ENCODE peak calls at places on chromosomes 12 and 14, in eight cellular contexts. O is GM12864, W is psoas muscle, P is epithelial cell of esophagus, N is cardiac muscle cell, Q is esophagus squamous epithelium, B is A549, E is sigmoid colon. I is an unnamed sample.

GRCh38 chr14:65352964-65353530 is 59.5 kb upstream of the FUT8 start:
- DNase-seq in P (peak), B (peak), O (no peak), E (no peak), W (no peak), N (no peak), Q (no peak), I (no peak)

GRCh38 chr14:72451081-72451972 is 442.6 kb downstream of the DPF3 start:
- DNase-seq in P (peak), Q (no peak), N (no peak), B (no peak), E (no peak), W (no peak), O (peak), I (no peak)

GRCh38 chr14:75234173-75234855 is 44.3 kb upstream of the FOS start:
- DNase-seq in W (peak), P (peak), O (no peak), E (peak), Q (no peak), B (peak), N (peak), I (no peak)

GRCh38 chr14:68596701-68597100 is 196.2 kb downstream of the ZFP36L1 start:
- DNase-seq in N (no peak), W (peak), E (no peak), P (no peak), O (no peak), Q (no peak), B (no peak), I (no peak)

GRCh38 chr12:46164186-46164585 is 104.7 kb downstream of the SLC38A1 start:
- DNase-seq in N (no peak), Q (no peak), W (no peak), O (no peak), B (no peak), E (no peak), P (peak), I (no peak)

GRCh38 chr12:42213023-42213422 is 25.0 kb downstream of the YAF2 start:
- DNase-seq in P (peak), E (no peak), W (no peak), B (no peak), Q (no peak), N (no peak), O (no peak), I (no peak)

GRCh38 chr12:110733857-110734373 is 8.8 kb downstream of the PPP1CC start:
- DNase-seq in N (no peak), O (no peak), W (no peak), Q (no peak), P (no peak), E (no peak), B (no peak), I (no peak)

GRCh38 chr12:50765325-50765911 is 1.5 kb downstream of the ATF1 start:
- DNase-seq in P (peak), E (no peak), B (peak), W (no peak), Q (no peak), N (peak), O (peak), I (no peak)

GRCh38 chr14:88695873-88696272 is 96.9 kb downstream of the EML5 start:
- DNase-seq in Q (no peak), N (peak), B (no peak), O (no peak), E (no peak), P (peak), W (no peak), I (no peak)

GRCh38 chr12:12461281-12461922 is 101.3 kb downstream of the DUSP16 start:
- DNase-seq in P (no peak), N (no peak), O (no peak), Q (no peak), B (no peak), E (no peak), W (no peak), I (no peak)

GRCh38 chr14:80792756-80793155 is 148.8 kb downstream of the CEP128 start:
- DNase-seq in P (no peak), O (no peak), E (no peak), B (no peak), Q (no peak), N (no peak), W (no peak), I (no peak)

GRCh38 chr12:121334513-121335343 is 17.5 kb downstream of the ANAPC5 start:
- DNase-seq in N (peak), W (no peak), B (peak), P (peak), E (no peak), O (peak), Q (no peak), I (no peak)

GRCh38 chr14:103905861-103906456 is 22.3 kb upstream of the TDRD9 start:
- DNase-seq in W (no peak), E (no peak), Q (no peak), O (no peak), P (no peak), B (no peak), N (no peak), I (no peak)

GRCh38 chr12:4855121-4855924 is 54.4 kb upstream of the KCNA1 start:
- DNase-seq in W (peak), E (peak), Q (no peak), P (peak), B (peak), N (peak), O (peak), I (peak)

GRCh38 chr12:42266579-42267230 is 28.7 kb upstream of the YAF2 start:
- DNase-seq in Q (no peak), O (no peak), P (no peak), B (no peak), N (no peak), W (no peak), E (no peak), I (no peak)

GRCh38 chr12:111616177-111616623 is 17.1 kb upstream of the ATXN2 start:
- DNase-seq in N (peak), E (no peak), O (no peak), B (no peak), W (no peak), P (no peak), Q (no peak), I (no peak)

GRCh38 chr12:121344506-121344905 is 7.7 kb downstream of the ANAPC5 start:
- DNase-seq in W (no peak), P (no peak), N (no peak), E (no peak), B (no peak), Q (no peak), O (no peak), I (no peak)

GRCh38 chr12:59452259-59452658 is 143.6 kb upstream of the SLC16A7 start:
- DNase-seq in E (no peak), P (peak), N (peak), W (no peak), Q (no peak), B (no peak), O (no peak), I (no peak)

GRCh38 chr12:89166525-89166934 is 185.8 kb downstream of the DUSP6 start:
- DNase-seq in P (no peak), B (peak), E (no peak), O (peak), N (peak), Q (no peak), W (no peak), I (no peak)

GRCh38 chr12:68455676-68456345 is 123.6 kb upstream of the MDM1 start:
- DNase-seq in P (no peak), B (no peak), W (no peak), E (no peak), N (peak), O (no peak), Q (no peak), I (no peak)

GRCh38 chr12:98645572-98646067 is 530 bp downstream of the APAF1 start:
- DNase-seq in P (peak), Q (no peak), N (no peak), O (no peak), W (no peak), E (peak), B (peak), I (no peak)

GRCh38 chr12:116591608-116592115 is 32.5 kb downstream of the MAP1LC3B2 start:
- DNase-seq in P (no peak), N (peak), W (no peak), B (no peak), Q (no peak), O (no peak), E (no peak), I (no peak)

GRCh38 chr12:12126551-12126950 is 55.8 kb downstream of the BCL2L14 start:
- DNase-seq in E (no peak), N (no peak), B (no peak), W (no peak), Q (no peak), O (no peak), P (peak), I (no peak)

GRCh38 chr12:130686511-130686981 is 29.6 kb downstream of the RIMBP2 start:
- DNase-seq in E (no peak), N (no peak), W (no peak), P (no peak), B (no peak), O (no peak), Q (no peak), I (no peak)

GRCh38 chr12:23472329-23472971 is 477.0 kb downstream of the SOX5 start:
- DNase-seq in B (no peak), Q (no peak), O (no peak), N (no peak), E (no peak), P (peak), W (no peak), I (no peak)

GRCh38 chr14:54650331-54651017 is 83.5 kb downstream of the SAMD4A start:
- DNase-seq in W (no peak), Q (peak), B (peak), E (peak), O (no peak), N (peak), P (peak), I (no peak)

GRCh38 chr14:45990252-45990651 is 661.3 kb downstream of the RPL10L start:
- DNase-seq in N (no peak), Q (no peak), P (peak), W (no peak), E (no peak), O (no peak), B (peak), I (no peak)

GRCh38 chr14:99029916-99030305 is 242.1 kb downstream of the BCL11B start:
- DNase-seq in O (no peak), B (no peak), W (no peak), P (no peak), N (no peak), Q (no peak), E (no peak), I (no peak)

GRCh38 chr12:13734753-13735152 is 246.6 kb downstream of the GRIN2B start:
- DNase-seq in P (no peak), E (no peak), B (peak), Q (no peak), O (no peak), N (no peak), W (no peak), I (no peak)

GRCh38 chr12:105351523-105351922 is 21.0 kb downstream of the C12orf75 start:
- DNase-seq in E (no peak), N (no peak), O (no peak), Q (no peak), B (no peak), W (no peak), P (no peak), I (no peak)

GRCh38 chr12:1606021-1606622 is 11.7 kb upstream of the FBXL14 start:
- DNase-seq in B (peak), N (peak), O (peak), W (peak), P (peak), Q (no peak), E (peak), I (no peak)

GRCh38 chr14:24057271-24057670 is 5.5 kb downstream of the CARMIL3 start:
- DNase-seq in W (no peak), B (no peak), P (no peak), E (peak), O (no peak), Q (no peak), N (no peak), I (no peak)

GRCh38 chr14:67987596-67987995 is 168.0 kb downstream of the RAD51B start:
- DNase-seq in O (no peak), B (no peak), N (peak), E (no peak), W (no peak), Q (no peak), P (peak), I (no peak)

GRCh38 chr14:91350813-91351507 is 66.7 kb downstream of the CCDC88C start:
- DNase-seq in E (no peak), P (peak), O (peak), N (no peak), B (no peak), W (no peak), Q (no peak), I (no peak)

GRCh38 chr12:107884769-107885694 is 110.5 kb downstream of the ASCL4 start:
- DNase-seq in Q (peak), N (peak), O (no peak), E (peak), P (peak), W (peak), B (peak), I (peak)

GRCh38 chr14:51302319-51303030 is 62.4 kb downstream of the TMX1 start:
- DNase-seq in E (no peak), P (peak), O (no peak), Q (no peak), N (peak), W (no peak), B (no peak), I (no peak)

GRCh38 chr12:96590970-96591369 is 101.6 kb downstream of the CFAP54 start:
- DNase-seq in W (no peak), O (no peak), N (no peak), P (no peak), E (no peak), B (no peak), Q (no peak), I (no peak)

GRCh38 chr12:96585977-96586376 is 96.6 kb downstream of the CFAP54 start:
- DNase-seq in O (no peak), E (no peak), W (no peak), Q (no peak), N (no peak), P (peak), B (no peak), I (no peak)

GRCh38 chr12:96587691-96588090 is 98.3 kb downstream of the CFAP54 start:
- DNase-seq in E (no peak), O (no peak), W (no peak), N (peak), Q (no peak), P (no peak), B (no peak), I (no peak)
- TF ChIP-seq CTCF in E (no peak), O (no peak), W (no peak), N (no peak), Q (no peak), P (no peak), B (no peak), I (no peak)

DNA sequence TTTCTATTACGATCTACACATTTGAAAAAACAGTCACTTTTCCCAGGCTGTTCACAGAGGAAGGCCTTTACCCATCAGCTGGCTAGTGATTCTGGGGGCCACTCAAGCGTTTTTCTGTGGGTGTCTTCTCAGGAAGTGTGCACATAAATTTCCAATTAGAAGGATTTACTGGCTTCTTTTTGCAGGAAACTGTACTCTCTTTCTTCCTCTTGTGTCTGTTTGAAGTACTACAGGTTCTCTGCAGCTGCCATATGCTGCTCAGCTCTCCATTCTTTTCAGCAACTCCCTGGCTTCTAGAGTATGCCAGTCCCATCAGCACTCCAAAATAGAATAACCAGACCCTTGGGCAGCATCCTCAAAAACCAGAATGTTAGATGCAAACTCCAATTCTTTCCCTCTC is 110.4 kb upstream of the NAV3 start:
- DNase-seq in E (no peak), O (no peak), N (no peak), B (peak), Q (no peak), W (no peak), P (peak), I (no peak)
- TF ChIP-seq CTCF in E (no peak), O (no peak), N (peak), B (no peak), Q (no peak), W (no peak), P (peak), I (peak)

DNA sequence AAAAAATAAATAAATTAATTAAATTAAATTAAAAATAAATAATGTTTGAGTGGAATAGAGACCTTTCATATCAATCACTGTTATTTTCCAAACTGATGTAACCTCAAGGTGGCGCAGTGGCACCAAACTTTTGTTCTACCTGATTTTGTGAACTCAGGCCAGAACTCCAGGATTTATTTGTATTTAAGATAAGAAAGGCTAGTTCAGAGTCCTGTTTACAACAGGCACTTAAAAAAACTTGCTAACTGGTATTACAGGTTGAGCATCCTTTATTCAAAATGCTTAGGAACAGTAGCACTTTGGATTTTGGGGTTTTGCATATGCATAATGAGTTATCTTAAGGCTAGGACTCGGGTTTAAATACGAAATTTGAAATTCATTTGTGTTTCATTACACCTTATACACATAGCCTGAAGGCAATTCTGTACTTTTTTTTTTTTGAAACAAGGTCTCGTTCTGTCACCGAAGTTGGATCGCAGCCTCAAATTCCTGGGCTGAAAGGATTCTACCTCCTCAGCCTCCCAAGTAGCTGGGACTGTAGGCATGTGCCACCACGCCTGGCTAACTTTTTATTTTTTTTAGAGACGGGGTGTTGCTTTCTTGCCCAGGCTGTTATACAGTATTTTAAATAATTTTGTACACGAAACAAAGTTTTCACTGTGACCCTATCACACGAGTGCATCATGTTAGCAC is 32.4 kb downstream of the YY1 start:
- DNase-seq in B (peak), P (peak), O (no peak), E (no peak), Q (no peak), W (no peak), N (peak), I (no peak)
- TF ChIP-seq CTCF in B (peak), P (peak), O (peak), E (no peak), Q (peak), W (no peak), N (peak), I (peak)

DNA sequence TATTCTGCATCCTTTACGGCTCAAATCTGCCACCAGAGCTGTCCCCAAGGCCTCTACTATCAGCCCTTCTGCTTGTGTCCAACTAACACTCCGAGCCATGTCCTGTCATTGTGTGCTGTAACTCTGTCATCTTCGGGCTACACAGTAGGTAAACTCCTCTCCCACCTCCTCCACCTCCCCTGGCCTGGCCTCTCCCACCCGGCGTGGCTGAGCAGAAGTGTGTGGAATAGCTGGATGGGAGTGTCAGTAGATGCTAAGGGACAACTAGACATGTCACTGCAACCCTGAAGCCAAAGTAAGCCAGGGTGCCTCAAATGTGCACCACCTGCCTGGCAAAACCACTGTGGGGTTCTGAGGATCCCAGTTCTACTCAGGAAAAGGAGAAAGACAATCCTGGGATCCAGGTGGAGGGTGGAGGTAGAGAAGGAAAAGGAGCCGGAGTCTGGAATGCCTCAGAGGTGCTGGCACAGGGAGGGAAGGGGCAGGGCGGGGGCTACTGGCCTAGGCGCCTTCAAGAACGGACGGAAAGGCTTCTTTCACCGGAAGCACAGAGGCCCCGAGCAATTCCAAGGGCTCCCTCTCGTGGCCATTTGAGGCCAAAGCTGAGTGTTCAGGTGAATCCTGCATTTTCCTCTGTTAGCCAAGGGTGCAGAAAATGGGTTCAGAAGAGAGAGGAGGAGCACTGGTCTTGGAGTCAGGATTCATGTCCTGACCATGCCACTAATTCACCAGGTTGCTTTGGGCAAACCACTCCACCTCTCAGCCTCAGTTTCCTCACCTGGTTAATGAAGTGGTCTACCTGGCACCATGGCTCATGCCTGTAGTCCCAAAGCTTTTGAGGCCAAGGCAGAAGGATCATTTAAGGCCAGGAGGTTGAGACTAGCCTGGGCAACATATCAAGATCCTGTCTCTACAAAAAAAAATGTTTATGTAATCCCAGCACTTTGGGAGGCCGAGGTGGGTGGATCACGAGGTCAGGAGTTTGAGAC is 20.5 kb upstream of the FAM181A start:
- DNase-seq in W (no peak), N (peak), O (peak), E (no peak), B (peak), P (peak), Q (no peak), I (peak)
- TF ChIP-seq CTCF in W (peak), N (peak), O (peak), E (no peak), B (peak), P (peak), Q (peak), I (peak)

GRCh38 chr12:26524862-26525465 is 308.0 kb downstream of the ITPR2 start:
- DNase-seq in B (peak), W (no peak), O (no peak), N (peak), Q (no peak), E (no peak), P (peak), I (no peak)
- TF ChIP-seq CTCF in B (peak), W (peak), O (peak), N (peak), Q (peak), E (no peak), P (peak), I (peak)